ENCODE peak calls at places on chromosomes 11 and 22, in five cellular contexts. Z, N, U, I and H are unnamed samples.

GRCh38 chr11:45182902-45183301 is 36.5 kb downstream of the PRDM11 start:
- DNase-seq in I (no peak), N (peak; percentile 26), Z (peak; percentile 51), U (no peak), H (no peak)

GRCh38 chr11:2761131-2762030 is 61.6 kb upstream of the KCNQ1OT1 start:
- DNase-seq in I (no peak), N (no peak), U (no peak), Z (no peak), H (no peak)

GRCh38 chr11:2793781-2794418 is 91.7 kb downstream of the CDKN1C start:
- DNase-seq in I (no peak), N (no peak), U (no peak), Z (no peak), H (no peak)

GRCh38 chr11:45847908-45848316 is 637 bp downstream of the CRY2 start:
- DNase-seq in N (peak; percentile 39), I (no peak), U (no peak), Z (peak; percentile 78), H (no peak)

GRCh38 chr11:79122759-79123158 is 318.1 kb downstream of the TENM4 start:
- DNase-seq in U (no peak), I (no peak), Z (no peak), N (no peak), H (no peak)

GRCh38 chr11:122180435-122180834 is 64.4 kb upstream of the BLID start:
- DNase-seq in Z (no peak), I (peak; percentile 93), N (peak; percentile 99), U (peak; percentile 97), H (peak; percentile 95)

GRCh38 chr11:31237819-31238771 is 131.4 kb downstream of the DCDC1 start:
- DNase-seq in Z (no peak), I (no peak), N (no peak), U (no peak), H (no peak)

GRCh38 chr22:28297504-28297903 is 378.4 kb upstream of the PITPNB start:
- DNase-seq in U (no peak), Z (no peak), N (no peak), I (no peak), H (no peak)

GRCh38 chr11:69554849-69555248 is 73.4 kb downstream of the LINC01488 start:
- DNase-seq in N (no peak), U (no peak), Z (peak; percentile 21), I (no peak), H (no peak)

GRCh38 chr11:112499908-112500204 is 239.2 kb upstream of the PLET1 start:
- DNase-seq in U (no peak), I (no peak), Z (no peak), N (no peak), H (no peak)

GRCh38 chr11:88100161-88100560 is 75.1 kb downstream of the RAB38 start:
- DNase-seq in U (no peak), N (no peak), I (no peak), Z (no peak), H (no peak)

GRCh38 chr11:73566977-73567755 is 30.7 kb downstream of the FAM168A start:
- DNase-seq in Z (no peak), U (no peak), I (no peak), N (no peak), H (no peak)

GRCh38 chr11:108559340-108559739 is 34.2 kb downstream of the EXPH5 start:
- DNase-seq in N (peak; percentile 64), I (peak; percentile 66), U (peak; percentile 66), Z (no peak), H (peak; percentile 49)

GRCh38 chr11:96178014-96178745 is 164.8 kb downstream of the MAML2 start:
- DNase-seq in N (no peak), I (no peak), U (no peak), Z (no peak), H (no peak)

GRCh38 chr11:110962907-110963306 is 250.7 kb upstream of the ARHGAP20 start:
- DNase-seq in Z (no peak), I (no peak), U (peak; percentile 54), N (no peak), H (no peak)

GRCh38 chr22:44549021-44549420 is 51.0 kb upstream of the RTL6 start:
- DNase-seq in N (no peak), Z (no peak), I (no peak), U (no peak), H (no peak)

GRCh38 chr11:76241243-76242000 is 35.1 kb upstream of the WNT11 start:
- DNase-seq in N (no peak), U (no peak), I (no peak), Z (no peak), H (no peak)

GRCh38 chr11:36253238-36253637 is 36.0 kb downstream of the COMMD9 start:
- DNase-seq in Z (no peak), N (no peak), U (no peak), I (no peak), H (no peak)

GRCh38 chr11:7606496-7606895 is 66.8 kb downstream of the CYB5R2 start:
- DNase-seq in I (no peak), N (no peak), U (no peak), Z (no peak), H (no peak)

GRCh38 chr11:65781152-65781961 is 581 bp upstream of the AP5B1 start:
- DNase-seq in I (no peak), N (no peak), U (no peak), Z (peak; percentile 54), H (no peak)
- TF ChIP-seq CTCF in I (no peak), N (no peak), U (no peak), Z (no peak), H (no peak)

GRCh38 chr11:82686211-82686610 is 47.5 kb downstream of the FAM181B start:
- DNase-seq in N (no peak), Z (no peak), I (no peak), U (no peak), H (no peak)
- H3K4me3 ChIP-seq in N (no peak overlapping the region), Z (no peak overlapping the region), I (no peak overlapping the region), U (no peak overlapping the region), H (no peak overlapping the region)

DNA sequence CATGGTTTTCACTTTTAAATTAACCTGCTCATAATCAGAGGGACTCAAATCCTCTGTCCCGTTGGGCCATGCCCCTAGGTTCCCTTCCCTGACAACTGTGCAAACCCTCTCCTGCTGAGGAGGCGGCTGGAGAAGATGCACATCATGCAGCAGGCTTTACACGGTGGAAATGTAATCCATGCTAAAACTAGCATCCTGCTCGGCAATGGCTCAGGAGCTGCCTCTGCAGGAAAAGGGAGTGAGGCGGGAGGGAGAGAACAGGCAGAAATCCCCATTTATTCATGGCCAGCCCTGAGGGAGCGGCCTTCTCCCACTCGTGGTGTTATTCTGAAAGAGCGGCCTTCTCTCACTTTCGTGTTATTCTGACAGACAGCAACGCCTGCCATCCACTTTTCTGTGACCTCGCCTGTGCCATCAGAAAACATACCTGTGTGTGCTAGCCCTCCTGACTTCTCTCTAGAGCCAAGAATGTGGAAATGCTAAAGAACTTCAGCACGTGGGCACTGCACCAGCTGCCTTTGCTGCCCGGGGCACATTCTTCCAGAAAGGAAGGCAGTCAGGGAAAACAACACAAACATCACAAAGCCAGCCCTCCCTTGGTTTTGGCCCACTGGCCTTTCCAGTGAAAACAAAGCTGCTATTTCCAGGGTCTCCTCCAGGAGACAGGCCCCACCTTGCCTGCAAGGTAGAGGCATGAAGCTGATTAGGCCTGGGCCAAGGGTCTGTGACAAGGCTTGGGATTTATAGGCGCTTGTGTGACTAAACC is 62.9 kb upstream of the BID start:
- DNase-seq in N (no peak), Z (no peak), I (no peak), U (no peak), H (no peak)
- TF ChIP-seq CTCF in N (no peak), Z (no peak), I (no peak), U (no peak), H (no peak)

DNA sequence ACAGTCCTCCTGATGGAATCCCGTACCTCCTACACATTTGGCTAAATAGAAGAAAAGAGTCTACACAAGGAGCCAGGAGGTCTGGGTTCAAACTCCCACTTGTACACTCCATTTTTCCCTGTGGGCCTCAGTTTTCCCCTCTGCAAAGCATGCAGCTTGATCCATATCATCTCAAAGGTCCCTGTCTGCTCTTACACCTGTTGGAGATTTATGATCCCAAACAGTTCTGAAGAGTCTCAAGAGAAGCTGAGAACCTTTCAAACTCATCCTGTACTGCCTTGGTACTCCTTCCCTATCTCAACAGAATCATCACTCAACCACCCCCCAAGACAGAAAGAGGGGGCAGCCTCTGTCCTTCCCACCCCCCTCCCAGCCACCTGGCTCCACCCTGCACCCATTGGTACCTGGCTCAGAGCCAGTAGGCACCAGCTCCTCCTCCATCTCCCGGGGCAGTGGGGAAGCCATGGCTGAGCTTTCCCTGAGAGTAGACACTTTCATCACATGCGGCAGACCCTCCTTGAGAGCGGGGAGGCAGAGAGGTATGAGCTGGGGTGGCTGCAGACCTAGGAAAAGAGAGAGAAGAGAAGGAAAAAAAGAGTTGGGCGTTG is 3.3 kb downstream of the TNKS1BP1 start:
- DNase-seq in I (no peak), U (no peak), Z (no peak), N (no peak), H (no peak)
- H3K4me3 ChIP-seq in I (peak overlapping the region; percentile 80), U (peak overlapping the region; percentile 51), Z (no peak overlapping the region), N (peak overlapping the region; percentile 66), H (peak overlapping the region; percentile 90)

DNA sequence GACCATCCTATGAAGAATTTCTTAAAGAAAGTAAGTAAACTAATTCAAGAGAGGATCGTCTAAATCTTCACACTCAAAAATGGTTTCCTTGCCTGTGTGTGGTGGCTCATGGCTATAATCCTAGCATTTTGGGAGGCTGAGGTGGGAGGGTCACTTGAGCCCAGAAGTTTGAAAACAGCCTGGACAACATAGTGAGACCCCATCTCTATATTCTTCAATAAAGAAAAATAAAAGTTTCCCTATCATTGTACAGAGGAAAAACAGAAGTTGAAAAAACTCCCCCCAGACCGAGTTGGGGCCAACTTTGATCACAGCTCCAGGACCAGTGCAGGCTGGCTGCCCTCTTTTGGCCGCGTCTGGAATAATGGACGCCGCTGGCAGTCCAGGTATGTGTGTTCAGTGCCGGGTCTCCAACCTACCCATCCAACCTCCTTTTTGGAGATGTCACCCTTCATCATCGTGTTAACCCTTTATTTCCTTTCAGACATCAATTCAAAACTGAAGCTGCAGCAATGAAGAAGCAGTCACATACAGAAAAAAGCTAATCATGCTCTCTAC is 3.0 kb downstream of the RPS25 start:
- DNase-seq in I (no peak), U (no peak), Z (no peak), N (no peak), H (no peak)
- TF ChIP-seq CTCF in I (no peak), U (peak; percentile 41), Z (no peak), N (no peak), H (no peak)

GRCh38 chr11:68090706-68091105 is 30.5 kb downstream of the CHKA start:
- DNase-seq in Z (no peak), U (no peak), N (no peak), I (no peak), H (no peak)
- H3K4me3 ChIP-seq in Z (no peak overlapping the region), U (no peak overlapping the region), N (no peak overlapping the region), I (no peak overlapping the region), H (no peak overlapping the region)

DNA sequence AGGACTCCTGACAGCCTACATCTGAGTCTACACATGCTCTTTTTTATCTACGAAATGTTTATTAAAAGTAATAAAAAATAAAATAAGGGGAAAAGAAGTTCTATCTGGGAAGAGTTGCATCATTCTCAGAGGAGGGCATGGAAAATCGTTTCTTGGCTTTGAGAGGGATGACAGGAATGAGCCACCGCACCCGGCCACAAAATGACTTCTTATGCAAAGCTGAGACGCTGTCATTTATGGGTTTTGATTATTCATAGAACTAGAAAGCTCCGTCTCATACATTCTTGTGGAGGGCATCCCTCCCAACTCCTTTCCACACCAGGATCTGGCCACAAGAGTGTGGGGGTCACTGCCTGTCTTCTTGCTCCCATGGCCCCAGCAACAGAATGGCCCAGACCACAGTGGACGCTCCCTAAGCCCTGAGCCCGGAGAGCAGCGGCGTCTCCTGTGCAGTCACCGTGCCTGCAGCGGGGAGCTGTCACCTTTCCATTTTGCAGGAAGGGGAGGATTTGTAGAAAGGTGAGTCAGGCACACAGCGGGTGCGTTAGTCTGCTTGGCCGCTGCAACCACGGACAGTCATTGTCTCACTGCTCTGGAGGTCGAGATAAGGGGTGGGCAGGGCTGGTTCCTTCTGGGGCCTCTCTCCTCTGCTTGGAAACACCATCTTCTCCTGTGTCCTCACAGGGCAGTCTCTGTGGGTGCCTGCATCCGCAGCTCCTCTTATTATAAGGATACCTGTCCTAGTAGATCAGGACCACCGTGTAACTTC is 1388.7 kb downstream of the BRD1 start:
- DNase-seq in N (no peak), U (no peak), Z (no peak), I (no peak), H (no peak)
- TF ChIP-seq CTCF in N (no peak), U (no peak), Z (no peak), I (no peak), H (no peak)